ENCODE peak calls at places on chromosome 5, in five cellular contexts. P, I, B, F and D are unnamed samples.

GRCh38 chr5:61379677-61380076 is 47.6 kb downstream of the ZSWIM6 start:
- DNase-seq in P (no peak), I (no peak), B (no peak), F (no peak), D (no peak)

GRCh38 chr5:179297486-179298180 is 47.6 kb downstream of the ADAMTS2 start:
- DNase-seq in P (no peak), I (peak), B (no peak), F (no peak), D (no peak)

GRCh38 chr5:139708877-139709586 is 60.9 kb downstream of the CXXC5 start:
- DNase-seq in P (peak), I (peak), B (no peak), F (no peak), D (no peak)

GRCh38 chr5:1665803-1666202 is 133.8 kb downstream of the MRPL36 start:
- DNase-seq in P (no peak), I (no peak), B (no peak), F (no peak), D (no peak)

GRCh38 chr5:115586525-115587146 is 15.6 kb downstream of the TICAM2 start:
- DNase-seq in P (no peak), I (no peak), B (no peak), F (no peak), D (no peak)

GRCh38 chr5:90264930-90265857 is 144.4 kb downstream of the CETN3 start:
- DNase-seq in P (peak), I (peak), B (peak), F (peak), D (peak)

GRCh38 chr5:172150514-172151425 is 37.3 kb downstream of the STK10 start:
- DNase-seq in P (no peak), I (peak), B (no peak), F (no peak), D (no peak)

GRCh38 chr5:883475-884181 is 9.0 kb downstream of the BRD9 start:
- DNase-seq in P (no peak), I (no peak), B (no peak), F (no peak), D (no peak)

GRCh38 chr5:109653042-109653441 is 36.7 kb upstream of the MAN2A1 start:
- DNase-seq in P (no peak), I (no peak), B (no peak), F (no peak), D (no peak)

GRCh38 chr5:90338712-90339372 is 70.7 kb downstream of the CETN3 start:
- DNase-seq in P (no peak), I (no peak), B (no peak), F (no peak), D (no peak)

GRCh38 chr5:157247267-157247666 is 18.7 kb upstream of the CYFIP2 start:
- DNase-seq in P (no peak), I (no peak), B (no peak), F (no peak), D (no peak)

GRCh38 chr5:96079075-96079474 is 117.4 kb upstream of the ELL2 start:
- DNase-seq in P (no peak), I (no peak), B (no peak), F (no peak), D (no peak)

GRCh38 chr5:142984016-142984415 is 213.8 kb downstream of the ARHGAP26 start:
- DNase-seq in P (no peak), I (no peak), B (no peak), F (no peak), D (no peak)

GRCh38 chr5:157670662-157671591 is at the start of gene C5orf52:
- DNase-seq in P (peak), I (peak), B (no peak), F (no peak), D (no peak)

GRCh38 chr5:127959152-127959764 is 124.3 kb upstream of the SLC12A2 start:
- DNase-seq in P (no peak), I (peak), B (no peak), F (peak), D (no peak)

GRCh38 chr5:141881886-141882285 is 3.7 kb upstream of the PCDH1 start:
- DNase-seq in P (no peak), I (no peak), B (peak), F (no peak), D (no peak)

GRCh38 chr5:109748545-109748944 is 58.8 kb downstream of the MAN2A1 start:
- DNase-seq in P (no peak), I (no peak), B (no peak), F (no peak), D (no peak)

GRCh38 chr5:121029536-121030245 is 565.6 kb downstream of the PRR16 start:
- DNase-seq in P (no peak), I (no peak), B (no peak), F (no peak), D (no peak)

GRCh38 chr5:138964547-138965174 is 89.5 kb upstream of the LRRTM2 start:
- DNase-seq in P (no peak), I (no peak), B (no peak), F (no peak), D (no peak)

GRCh38 chr5:1723957-1724821 is 75.4 kb downstream of the MRPL36 start:
- DNase-seq in P (peak), I (no peak), B (no peak), F (no peak), D (no peak)

GRCh38 chr5:53479656-53480473 is 564 bp upstream of the FST start:
- DNase-seq in P (peak), I (peak), B (peak), F (no peak), D (no peak)

GRCh38 chr5:127186657-127187056 is 103.9 kb upstream of the MEGF10 start:
- DNase-seq in P (no peak), I (no peak), B (no peak), F (no peak), D (no peak)

GRCh38 chr5:146789712-146790660 is 88.6 kb downstream of the PPP2R2B start:
- DNase-seq in P (peak), I (no peak), B (peak), F (no peak), D (no peak)

GRCh38 chr5:35010676-35011075 is 37.1 kb downstream of the AGXT2 start:
- DNase-seq in P (no peak), I (no peak), B (no peak), F (no peak), D (no peak)

GRCh38 chr5:76811214-76811613 is 7.6 kb upstream of the F2RL1 start:
- DNase-seq in P (no peak), I (no peak), B (no peak), F (no peak), D (no peak)

GRCh38 chr5:131104169-131104775 is 60.8 kb downstream of the HINT1 start:
- DNase-seq in P (no peak), I (no peak), B (no peak), F (no peak), D (no peak)

GRCh38 chr5:82885657-82886389 is 191.4 kb downstream of the TMEM167A start:
- DNase-seq in P (no peak), I (no peak), B (no peak), F (no peak), D (no peak)

GRCh38 chr5:133287500-133287899 is 235.7 kb downstream of the HSPA4 start:
- DNase-seq in P (peak), I (no peak), B (peak), F (peak), D (peak)

GRCh38 chr5:14429102-14429501 is 152.5 kb upstream of the OTULINL start:
- DNase-seq in P (peak), I (no peak), B (no peak), F (no peak), D (no peak)

GRCh38 chr5:69331528-69332445 is 814 bp downstream of the CCDC125 start:
- DNase-seq in P (no peak), I (no peak), B (no peak), F (no peak), D (no peak)

GRCh38 chr5:137085206-137085605 is 413.9 kb downstream of the SPOCK1 start:
- DNase-seq in P (no peak), I (no peak), B (no peak), F (no peak), D (no peak)

GRCh38 chr5:117568622-117569021 is 994.0 kb upstream of the SEMA6A start:
- DNase-seq in P (no peak), I (no peak), B (no peak), F (no peak), D (no peak)

GRCh38 chr5:125868035-125868434 is 555.2 kb upstream of the GRAMD2B start:
- DNase-seq in P (no peak), I (no peak), B (no peak), F (no peak), D (no peak)

GRCh38 chr5:5141625-5142527 is 1.7 kb downstream of the ADAMTS16 start:
- DNase-seq in P (peak), I (no peak), B (no peak), F (peak), D (peak)

GRCh38 chr5:131635755-131636479 is 888 bp upstream of the RAPGEF6 start:
- DNase-seq in P (no peak), I (no peak), B (no peak), F (no peak), D (no peak)

GRCh38 chr5:88188458-88189132 is 80.0 kb downstream of the TMEM161B start:
- DNase-seq in P (peak), I (no peak), B (no peak), F (peak), D (no peak)

GRCh38 chr5:15472116-15472515 is 27.9 kb upstream of the FBXL7 start:
- DNase-seq in P (peak), I (no peak), B (peak), F (no peak), D (no peak)
- TF ChIP-seq CTCF in P (peak), I (no peak), B (peak), F (peak), D (no peak)

DNA sequence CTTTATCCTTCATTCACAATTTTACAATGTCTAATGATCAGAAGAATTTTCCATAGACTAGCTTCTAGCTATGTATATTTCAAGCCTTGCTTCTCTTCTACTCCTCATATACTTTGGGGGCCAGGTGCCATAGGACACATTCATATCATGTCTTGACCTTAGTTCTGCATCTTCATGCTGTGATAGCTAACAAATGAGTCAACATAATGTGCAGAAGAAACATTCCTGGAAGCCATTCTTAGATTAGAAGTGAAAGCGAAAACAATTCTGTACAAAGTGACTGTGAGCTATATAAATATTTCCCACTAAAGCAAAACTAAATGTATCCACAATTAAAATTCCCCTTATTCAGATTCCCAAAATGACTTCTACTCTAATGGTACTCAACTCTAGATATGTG is 320.2 kb upstream of the NREP start:
- DNase-seq in P (no peak), I (no peak), B (no peak), F (no peak), D (no peak)
- H3K27ac ChIP-seq in P (no peak), I (no peak), B (no peak), F (no peak), D (no peak)

GRCh38 chr5:177361418-177362101 is 3.8 kb downstream of the RGS14 start:
- DNase-seq in P (peak), I (no peak), B (no peak), F (no peak), D (no peak)
- TF ChIP-seq CTCF in P (no peak), I (no peak), B (no peak), F (no peak), D (no peak)

DNA sequence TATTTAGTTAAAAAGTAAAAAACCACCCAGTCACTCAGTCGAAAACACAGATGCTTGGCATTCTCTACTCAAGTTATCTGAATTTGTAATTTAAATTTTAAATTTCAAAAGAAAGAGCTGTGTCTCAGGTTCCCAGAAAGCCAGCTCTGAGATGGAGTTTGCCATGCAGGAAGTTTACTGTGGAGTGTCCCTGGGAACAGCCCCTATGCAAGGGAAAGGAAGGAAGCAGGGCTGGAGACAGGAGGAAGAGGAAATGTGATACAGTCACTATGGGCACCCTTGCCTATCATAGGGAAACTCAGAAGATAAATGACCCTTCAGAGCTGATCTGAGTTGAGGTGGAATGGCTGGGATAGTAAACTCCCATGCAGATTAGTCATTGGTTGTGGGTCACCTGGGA is 408.8 kb upstream of the ACTBL2 start:
- DNase-seq in P (peak), I (no peak), B (peak), F (no peak), D (no peak)
- H3K27ac ChIP-seq in P (no peak), I (no peak), B (no peak), F (no peak), D (no peak)

GRCh38 chr5:7869474-7870136 is 657 bp downstream of the MTRR start:
- DNase-seq in P (no peak), I (peak), B (no peak), F (peak), D (no peak)

GRCh38 chr5:7872517-7873149 is 3.7 kb downstream of the MTRR start:
- DNase-seq in P (no peak), I (no peak), B (no peak), F (no peak), D (no peak)

GRCh38 chr5:7873216-7873615 is 4.3 kb downstream of the MTRR start:
- DNase-seq in P (no peak), I (no peak), B (no peak), F (no peak), D (peak)

GRCh38 chr5:7868773-7869473 is at the start of the genes FASTKD3 and MTRR:
- DNase-seq in P (peak), I (peak), B (peak), F (peak), D (peak)

GRCh38 chr5:7871560-7872113 is 2.7 kb downstream of the MTRR start:
- DNase-seq in P (no peak), I (no peak), B (no peak), F (no peak), D (no peak)
- TF ChIP-seq CTCF in P (peak), I (no peak), B (no peak), F (no peak), D (no peak)